ENCODE peak calls at places on chromosomes 6 and 20, in six cellular contexts. D is cardiac muscle cell; H is stimulated activated CD4-positive, alpha-beta T cell treated with anti-CD3 and anti-CD28 coated beads, Interleukin-1b, Interleukin-23, amount 100 ng/mL, for 1 hour; N is GM12892; X is HS-27A; T is NCI-H1105. Y is an unnamed sample.

GRCh38 chr20:13430346-13431002 is 208.3 kb downstream of the TASP1 start:
- DNase-seq in D (no peak), H (no peak), N (no peak), X (no peak), T (no peak), Y (no peak)

GRCh38 chr6:77264970-77265369 is 198.3 kb downstream of the HTR1B start:
- DNase-seq in D (no peak), H (no peak), N (no peak), X (no peak), T (no peak), Y (no peak)

GRCh38 chr20:31568041-31568731 is 36.9 kb upstream of the ID1 start:
- DNase-seq in D (no peak), H (no peak), N (no peak), X (no peak), T (no peak), Y (no peak)

GRCh38 chr6:149925253-149925973 is 2.5 kb upstream of the RAET1G start:
- DNase-seq in D (no peak), H (no peak), N (no peak), X (no peak), T (no peak), Y (no peak)

GRCh38 chr20:60037120-60037499 is 78.9 kb downstream of the CDH26 start:
- DNase-seq in D (no peak), H (no peak), N (no peak), X (no peak), T (no peak), Y (no peak)

GRCh38 chr6:108594640-108595039 is 33.9 kb downstream of the FOXO3 start:
- DNase-seq in D (no peak), H (no peak), N (no peak), X (no peak), T (no peak), Y (no peak)

GRCh38 chr6:121847806-121848522 is 412.5 kb downstream of the GJA1 start:
- DNase-seq in D (no peak), H (no peak), N (no peak), X (no peak), T (peak; percentile 29), Y (no peak)

GRCh38 chr6:1744543-1744942 is 134.8 kb downstream of the FOXC1 start:
- DNase-seq in D (no peak), H (no peak), N (no peak), X (no peak), T (no peak), Y (no peak)

GRCh38 chr6:47252636-47253035 is 57.1 kb downstream of the TNFRSF21 start:
- DNase-seq in D (no peak), H (no peak), N (no peak), X (no peak), T (no peak), Y (no peak)

GRCh38 chr6:53734473-53735299 is 60.1 kb upstream of the LRRC1 start:
- DNase-seq in D (peak; percentile 75), H (no peak), N (no peak), X (no peak), T (no peak), Y (peak; percentile 75)

GRCh38 chr6:137738197-137738596 is 128.9 kb upstream of the TNFAIP3 start:
- DNase-seq in D (no peak), H (no peak), N (no peak), X (no peak), T (no peak), Y (peak; percentile 32)

GRCh38 chr6:143700684-143701342 is 23.0 kb downstream of the PHACTR2 start:
- DNase-seq in D (no peak), H (no peak), N (no peak), X (no peak), T (no peak), Y (no peak)

GRCh38 chr20:63457737-63458136 is 14.7 kb downstream of the KCNQ2 start:
- DNase-seq in D (no peak), H (no peak), N (no peak), X (peak; percentile 22), T (no peak), Y (peak; percentile 32)

GRCh38 chr20:35315199-35316020 is 23.2 kb upstream of the FAM83C start:
- DNase-seq in D (no peak), H (no peak), N (no peak), X (no peak), T (no peak), Y (no peak)